ENCODE peak calls at places on chromosomes 11 and 22, in eight cellular contexts. One of them, this sample, is unnamed.

GRCh38 chr11:82960000-82960778 is 58.7 kb downstream of the DDIAS start:
- DNase-seq in testis: no peak
- DNase-seq in neural progenitor cell: no peak
- DNase-seq in GM06990: peak
- DNase-seq in cardiac fibroblast: no peak
- DNase-seq in choroid plexus epithelial cell: no peak
- DNase-seq in fibroblast of pulmonary artery: no peak
- DNase-seq in ovary: no peak
- DNase-seq in this sample: peak

GRCh38 chr11:83583953-83584352 is 297.8 kb upstream of the CCDC90B start:
- DNase-seq in testis: no peak
- DNase-seq in neural progenitor cell: no peak
- DNase-seq in GM06990: peak
- DNase-seq in cardiac fibroblast: peak
- DNase-seq in choroid plexus epithelial cell: peak
- DNase-seq in fibroblast of pulmonary artery: peak
- DNase-seq in ovary: no peak
- DNase-seq in this sample: peak

GRCh38 chr22:43260818-43261217 is 73.9 kb upstream of the TTLL12 start:
- DNase-seq in testis: peak
- DNase-seq in neural progenitor cell: no peak
- DNase-seq in GM06990: no peak
- DNase-seq in cardiac fibroblast: no peak
- DNase-seq in choroid plexus epithelial cell: peak
- DNase-seq in fibroblast of pulmonary artery: peak
- DNase-seq in ovary: peak
- DNase-seq in this sample: no peak

GRCh38 chr22:21078916-21079315 is 33.2 kb downstream of the LRRC74B start:
- DNase-seq in testis: no peak
- DNase-seq in neural progenitor cell: no peak
- DNase-seq in GM06990: no peak
- DNase-seq in cardiac fibroblast: no peak
- DNase-seq in choroid plexus epithelial cell: no peak
- DNase-seq in fibroblast of pulmonary artery: no peak
- DNase-seq in ovary: no peak
- DNase-seq in this sample: no peak

GRCh38 chr11:35791088-35791958 is 128.7 kb downstream of the TRIM44 start:
- DNase-seq in testis: no peak
- DNase-seq in neural progenitor cell: no peak
- DNase-seq in GM06990: no peak
- DNase-seq in cardiac fibroblast: peak
- DNase-seq in choroid plexus epithelial cell: peak
- DNase-seq in fibroblast of pulmonary artery: no peak
- DNase-seq in ovary: no peak
- DNase-seq in this sample: no peak

GRCh38 chr11:46639197-46639839 is 22.0 kb downstream of the ATG13 start:
- DNase-seq in testis: no peak
- DNase-seq in neural progenitor cell: no peak
- DNase-seq in GM06990: no peak
- DNase-seq in cardiac fibroblast: no peak
- DNase-seq in choroid plexus epithelial cell: peak
- DNase-seq in fibroblast of pulmonary artery: no peak
- DNase-seq in ovary: no peak
- DNase-seq in this sample: no peak

GRCh38 chr11:83156996-83157754 is at the start of gene PCF11:
- DNase-seq in testis: peak
- DNase-seq in neural progenitor cell: no peak
- DNase-seq in GM06990: peak
- DNase-seq in cardiac fibroblast: no peak
- DNase-seq in choroid plexus epithelial cell: no peak
- DNase-seq in fibroblast of pulmonary artery: no peak
- DNase-seq in ovary: no peak
- DNase-seq in this sample: peak

GRCh38 chr11:28476864-28477263 is 368.7 kb downstream of the METTL15 start:
- DNase-seq in testis: no peak
- DNase-seq in neural progenitor cell: no peak
- DNase-seq in GM06990: no peak
- DNase-seq in cardiac fibroblast: no peak
- DNase-seq in choroid plexus epithelial cell: no peak
- DNase-seq in fibroblast of pulmonary artery: no peak
- DNase-seq in ovary: no peak
- DNase-seq in this sample: no peak

GRCh38 chr11:129930743-129931142 is 35.4 kb upstream of the NFRKB start:
- DNase-seq in testis: no peak
- DNase-seq in neural progenitor cell: no peak
- DNase-seq in GM06990: no peak
- DNase-seq in cardiac fibroblast: no peak
- DNase-seq in choroid plexus epithelial cell: no peak
- DNase-seq in fibroblast of pulmonary artery: no peak
- DNase-seq in ovary: no peak
- DNase-seq in this sample: no peak

GRCh38 chr11:64842851-64843841 is 1.3 kb downstream of the CDC42BPG start:
- DNase-seq in testis: no peak
- DNase-seq in neural progenitor cell: peak
- DNase-seq in GM06990: no peak
- DNase-seq in cardiac fibroblast: no peak
- DNase-seq in choroid plexus epithelial cell: no peak
- DNase-seq in fibroblast of pulmonary artery: no peak
- DNase-seq in ovary: no peak
- DNase-seq in this sample: no peak

GRCh38 chr11:64710418-64711137 is 12.4 kb downstream of the NRXN2 start:
- DNase-seq in testis: no peak
- DNase-seq in neural progenitor cell: no peak
- DNase-seq in GM06990: no peak
- DNase-seq in cardiac fibroblast: no peak
- DNase-seq in choroid plexus epithelial cell: peak
- DNase-seq in fibroblast of pulmonary artery: no peak
- DNase-seq in ovary: no peak
- DNase-seq in this sample: no peak

GRCh38 chr11:64081663-64082442 is 46.1 kb downstream of the FLRT1 start:
- DNase-seq in testis: no peak
- DNase-seq in neural progenitor cell: no peak
- DNase-seq in GM06990: no peak
- DNase-seq in cardiac fibroblast: no peak
- DNase-seq in choroid plexus epithelial cell: no peak
- DNase-seq in fibroblast of pulmonary artery: no peak
- DNase-seq in ovary: no peak
- DNase-seq in this sample: no peak

DNA sequence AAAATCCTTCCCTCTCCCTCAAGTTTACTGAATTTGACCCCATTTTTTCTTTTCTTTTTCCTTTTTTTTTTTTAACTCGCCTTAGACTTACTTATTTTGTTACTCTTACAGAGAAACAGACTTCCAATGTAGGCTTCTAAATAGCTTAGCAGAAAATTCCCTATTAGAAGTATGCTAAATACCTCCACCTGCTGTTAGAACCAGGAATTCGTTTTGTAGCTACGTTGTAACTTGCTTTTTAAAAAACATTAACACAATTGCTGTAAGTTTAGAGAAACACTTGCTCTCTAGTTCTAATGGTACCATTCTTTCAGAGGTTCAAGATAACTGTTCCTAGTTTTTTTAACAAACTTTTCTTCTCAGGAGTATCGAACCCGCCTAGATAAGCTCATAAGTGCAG is 324.2 kb downstream of the DCDC1 start:
- DNase-seq in testis: no peak
- DNase-seq in neural progenitor cell: peak
- DNase-seq in GM06990: no peak
- DNase-seq in cardiac fibroblast: peak
- DNase-seq in choroid plexus epithelial cell: peak
- DNase-seq in fibroblast of pulmonary artery: peak
- DNase-seq in ovary: no peak
- DNase-seq in this sample: no peak
- TF ChIP-seq CTCF in testis: no peak
- TF ChIP-seq CTCF in neural progenitor cell: peak
- TF ChIP-seq CTCF in GM06990: peak
- TF ChIP-seq CTCF in cardiac fibroblast: peak
- TF ChIP-seq CTCF in choroid plexus epithelial cell: peak
- TF ChIP-seq CTCF in fibroblast of pulmonary artery: peak
- TF ChIP-seq CTCF in ovary: no peak
- TF ChIP-seq CTCF in this sample: no peak

DNA sequence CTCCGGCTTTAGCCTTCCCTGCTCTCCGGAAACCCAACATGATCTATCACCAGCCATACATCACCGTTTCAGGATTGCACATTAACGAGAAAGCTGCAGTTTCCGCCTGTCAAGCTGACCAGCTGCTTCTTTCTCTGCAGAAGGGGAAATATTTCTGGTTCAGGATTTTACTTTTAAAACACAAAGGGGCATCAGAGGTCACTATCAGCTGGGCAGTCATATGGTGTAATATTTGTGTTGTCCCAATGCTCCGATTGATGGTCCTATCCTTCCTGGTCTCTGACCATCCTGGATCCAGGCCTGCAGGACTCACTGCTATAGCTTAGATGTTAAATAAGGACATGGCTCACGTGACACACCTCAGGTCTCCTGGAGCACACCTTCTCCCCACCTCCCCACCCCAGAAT is 21.4 kb upstream of the CADM1 start:
- DNase-seq in testis: no peak
- DNase-seq in neural progenitor cell: no peak
- DNase-seq in GM06990: no peak
- DNase-seq in cardiac fibroblast: no peak
- DNase-seq in choroid plexus epithelial cell: no peak
- DNase-seq in fibroblast of pulmonary artery: no peak
- DNase-seq in ovary: no peak
- DNase-seq in this sample: no peak
- TF ChIP-seq CTCF in testis: no peak
- TF ChIP-seq CTCF in neural progenitor cell: no peak
- TF ChIP-seq CTCF in GM06990: no peak
- TF ChIP-seq CTCF in cardiac fibroblast: no peak
- TF ChIP-seq CTCF in choroid plexus epithelial cell: no peak
- TF ChIP-seq CTCF in fibroblast of pulmonary artery: no peak
- TF ChIP-seq CTCF in ovary: no peak
- TF ChIP-seq CTCF in this sample: no peak

GRCh38 chr11:92969634-92970347 is at the start of gene MTNR1B:
- DNase-seq in testis: no peak
- DNase-seq in neural progenitor cell: peak
- DNase-seq in GM06990: no peak
- DNase-seq in cardiac fibroblast: no peak
- DNase-seq in choroid plexus epithelial cell: no peak
- DNase-seq in fibroblast of pulmonary artery: no peak
- DNase-seq in ovary: no peak
- DNase-seq in this sample: no peak
- TF ChIP-seq CTCF in testis: no peak
- TF ChIP-seq CTCF in neural progenitor cell: no peak
- TF ChIP-seq CTCF in GM06990: no peak
- TF ChIP-seq CTCF in cardiac fibroblast: no peak
- TF ChIP-seq CTCF in choroid plexus epithelial cell: no peak
- TF ChIP-seq CTCF in fibroblast of pulmonary artery: no peak
- TF ChIP-seq CTCF in ovary: no peak
- TF ChIP-seq CTCF in this sample: no peak

DNA sequence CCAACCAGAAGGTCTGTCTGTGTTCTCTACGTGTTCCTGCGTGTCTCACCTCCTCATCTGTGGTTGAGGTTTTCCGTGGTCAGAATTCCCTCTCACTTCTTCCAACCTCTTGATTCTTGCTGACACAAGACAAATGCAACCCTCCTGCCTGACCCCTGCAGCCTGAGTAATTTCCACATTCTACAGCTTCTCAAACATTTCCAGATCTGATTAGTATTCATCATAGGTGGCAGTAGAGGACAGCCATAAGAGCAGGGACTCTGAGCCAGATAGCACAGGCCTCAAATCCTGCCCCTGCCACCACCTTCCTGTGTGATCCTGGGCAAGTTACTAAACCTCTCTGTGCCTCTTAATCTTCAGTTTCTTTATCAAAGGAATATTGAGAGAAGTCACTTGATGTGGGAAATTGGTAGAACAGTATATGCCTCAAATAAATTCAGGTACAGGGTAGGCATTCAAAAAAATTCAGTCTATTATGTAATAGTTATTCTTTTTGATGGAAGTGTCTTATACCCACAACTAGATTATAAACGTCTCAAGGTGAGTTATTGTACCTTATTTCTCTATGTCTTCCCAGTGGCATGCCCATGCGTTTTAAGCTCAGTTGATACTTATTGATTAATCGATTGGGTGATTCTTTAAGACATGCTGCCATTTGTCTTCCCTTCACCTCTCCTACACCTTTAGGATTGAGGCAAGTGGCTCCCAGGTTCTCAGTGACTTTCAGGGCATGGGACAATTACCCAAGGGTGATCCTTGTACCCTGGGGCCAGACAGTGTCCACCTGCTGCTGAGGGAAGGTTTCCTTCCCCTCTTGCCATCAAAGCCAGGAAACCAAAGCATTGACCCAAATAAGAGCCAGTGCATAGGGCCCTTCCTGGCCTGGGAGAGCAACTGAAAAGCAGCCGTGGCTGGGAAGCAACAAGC is 19.6 kb downstream of the POU2AF1 start:
- DNase-seq in testis: no peak
- DNase-seq in neural progenitor cell: no peak
- DNase-seq in GM06990: no peak
- DNase-seq in cardiac fibroblast: no peak
- DNase-seq in choroid plexus epithelial cell: no peak
- DNase-seq in fibroblast of pulmonary artery: no peak
- DNase-seq in ovary: no peak
- DNase-seq in this sample: no peak
- TF ChIP-seq CTCF in testis: no peak
- TF ChIP-seq CTCF in neural progenitor cell: no peak
- TF ChIP-seq CTCF in GM06990: peak
- TF ChIP-seq CTCF in cardiac fibroblast: no peak
- TF ChIP-seq CTCF in choroid plexus epithelial cell: no peak
- TF ChIP-seq CTCF in fibroblast of pulmonary artery: no peak
- TF ChIP-seq CTCF in ovary: no peak
- TF ChIP-seq CTCF in this sample: no peak

DNA sequence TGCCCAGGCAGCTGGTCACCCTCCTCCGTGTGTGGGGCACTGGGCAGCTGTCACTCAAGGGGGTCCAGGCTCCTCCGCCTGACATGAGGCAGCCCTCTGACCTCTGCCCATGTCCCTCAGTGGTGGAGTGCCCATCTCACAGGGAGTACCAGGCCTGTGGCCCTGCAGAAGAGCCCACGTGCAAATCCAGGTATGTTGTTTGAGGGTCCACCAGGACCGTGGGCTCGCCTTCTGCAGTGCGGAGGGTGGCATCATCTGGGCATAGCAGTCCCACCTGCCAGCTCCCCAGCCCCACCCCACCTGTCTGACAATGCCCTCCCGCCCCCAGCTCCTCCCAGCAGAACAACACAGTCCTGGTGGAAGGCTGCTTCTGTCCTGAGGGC is 30.5 kb downstream of the MUC2 start:
- DNase-seq in testis: no peak
- DNase-seq in neural progenitor cell: no peak
- DNase-seq in GM06990: no peak
- DNase-seq in cardiac fibroblast: no peak
- DNase-seq in choroid plexus epithelial cell: no peak
- DNase-seq in fibroblast of pulmonary artery: no peak
- DNase-seq in ovary: no peak
- DNase-seq in this sample: no peak
- TF ChIP-seq CTCF in testis: no peak
- TF ChIP-seq CTCF in neural progenitor cell: no peak
- TF ChIP-seq CTCF in GM06990: no peak
- TF ChIP-seq CTCF in cardiac fibroblast: no peak
- TF ChIP-seq CTCF in choroid plexus epithelial cell: no peak
- TF ChIP-seq CTCF in fibroblast of pulmonary artery: no peak
- TF ChIP-seq CTCF in ovary: no peak
- TF ChIP-seq CTCF in this sample: no peak

GRCh38 chr11:93741882-93742226 is 382 bp downstream of the C11orf54 start:
- DNase-seq in testis: no peak
- DNase-seq in neural progenitor cell: peak
- DNase-seq in GM06990: no peak
- DNase-seq in cardiac fibroblast: peak
- DNase-seq in choroid plexus epithelial cell: peak
- DNase-seq in fibroblast of pulmonary artery: peak
- DNase-seq in ovary: no peak
- DNase-seq in this sample: peak
- TF ChIP-seq CTCF in testis: no peak
- TF ChIP-seq CTCF in neural progenitor cell: no peak
- TF ChIP-seq CTCF in GM06990: no peak
- TF ChIP-seq CTCF in cardiac fibroblast: no peak
- TF ChIP-seq CTCF in choroid plexus epithelial cell: no peak
- TF ChIP-seq CTCF in fibroblast of pulmonary artery: no peak
- TF ChIP-seq CTCF in ovary: no peak
- TF ChIP-seq CTCF in this sample: no peak